ENCODE peak calls at places on chromosomes 5 and 9, in eight cellular contexts. Z is GM23248, N is PC-9, X is brain microvascular endothelial cell, A is Peyer's patch, I is uterus, D is heart right ventricle, M is suprapubic skin. O is an unnamed sample.
A peak's percentile ranks its signal among the peaks of the same experiment; 100 is the strongest.

GRCh38 chr5:160451281-160451680 is 29.6 kb downstream of the PTTG1 start:
- DNase-seq in N (no peak), D (no peak), Z (peak; percentile 21), A (no peak), I (no peak), X (no peak), M (no peak), O (no peak)

GRCh38 chr9:14423816-14424261 is 109.9 kb upstream of the NFIB start:
- DNase-seq in A (no peak), N (no peak), Z (peak; percentile 44), X (peak; percentile 82), I (no peak), M (no peak), D (no peak), O (no peak)

GRCh38 chr9:15570769-15571168 is 17.9 kb downstream of the CCDC171 start:
- DNase-seq in M (no peak), D (no peak), Z (no peak), A (no peak), X (no peak), I (no peak), N (no peak), O (no peak)

GRCh38 chr9:84917366-84918063 is 248.0 kb downstream of the NTRK2 start:
- DNase-seq in M (no peak), Z (no peak), N (no peak), X (no peak), A (no peak), I (no peak), D (no peak), O (no peak)

GRCh38 chr9:120730661-120731514 is 16.6 kb upstream of the MEGF9 start:
- DNase-seq in M (no peak), A (no peak), I (no peak), N (peak; percentile 92), Z (peak; percentile 92), X (peak; percentile 87), D (peak; percentile 30), O (peak; percentile 72)

GRCh38 chr9:111853450-111853827 is 43.2 kb upstream of the UGCG start:
- DNase-seq in I (no peak), Z (peak; percentile 29), X (no peak), A (no peak), N (no peak), D (no peak), M (no peak), O (no peak)

GRCh38 chr5:19928556-19929421 is 59.2 kb downstream of the CDH18 start:
- DNase-seq in D (no peak), N (no peak), X (peak; percentile 68), A (no peak), M (no peak), Z (peak; percentile 90), I (no peak), O (no peak)

GRCh38 chr5:61307611-61308010 is 24.4 kb upstream of the ZSWIM6 start:
- DNase-seq in Z (no peak), N (no peak), D (no peak), X (no peak), A (no peak), I (no peak), M (no peak), O (no peak)

GRCh38 chr5:157963761-157964160 is 104.8 kb upstream of the CLINT1 start:
- DNase-seq in Z (peak; percentile 19), D (no peak), M (no peak), X (no peak), A (no peak), I (no peak), N (no peak), O (no peak)

GRCh38 chr9:85013703-85014102 is 344.2 kb downstream of the NTRK2 start:
- DNase-seq in I (no peak), M (no peak), D (no peak), Z (no peak), X (no peak), N (no peak), A (no peak), O (no peak)

GRCh38 chr5:132257131-132258101 is at the start of gene PDLIM4:
- DNase-seq in I (peak; percentile 78), A (peak; percentile 72), Z (peak; percentile 74), M (peak; percentile 80), D (peak; percentile 27), N (peak; percentile 45), X (peak; percentile 17), O (peak; percentile 66)

GRCh38 chr5:132256783-132257130 is 739 bp upstream of the PDLIM4 start:
- DNase-seq in I (no peak), X (no peak), M (peak; percentile 69), A (no peak), Z (no peak), N (no peak), D (peak; percentile 4), O (no peak)

GRCh38 chr5:132259061-132259851 is 1.8 kb downstream of the PDLIM4 start:
- DNase-seq in D (peak; percentile 39), N (peak; percentile 53), I (peak; percentile 79), X (peak; percentile 84), A (peak; percentile 51), M (peak; percentile 90), Z (peak; percentile 98), O (peak; percentile 84)

GRCh38 chr5:132260051-132260450 is 2.6 kb downstream of the PDLIM4 start:
- DNase-seq in N (peak; percentile 42), X (peak; percentile 28), A (no peak), I (peak; percentile 49), M (peak; percentile 61), Z (peak; percentile 71), D (peak; percentile 4), O (peak; percentile 76)

DNA sequence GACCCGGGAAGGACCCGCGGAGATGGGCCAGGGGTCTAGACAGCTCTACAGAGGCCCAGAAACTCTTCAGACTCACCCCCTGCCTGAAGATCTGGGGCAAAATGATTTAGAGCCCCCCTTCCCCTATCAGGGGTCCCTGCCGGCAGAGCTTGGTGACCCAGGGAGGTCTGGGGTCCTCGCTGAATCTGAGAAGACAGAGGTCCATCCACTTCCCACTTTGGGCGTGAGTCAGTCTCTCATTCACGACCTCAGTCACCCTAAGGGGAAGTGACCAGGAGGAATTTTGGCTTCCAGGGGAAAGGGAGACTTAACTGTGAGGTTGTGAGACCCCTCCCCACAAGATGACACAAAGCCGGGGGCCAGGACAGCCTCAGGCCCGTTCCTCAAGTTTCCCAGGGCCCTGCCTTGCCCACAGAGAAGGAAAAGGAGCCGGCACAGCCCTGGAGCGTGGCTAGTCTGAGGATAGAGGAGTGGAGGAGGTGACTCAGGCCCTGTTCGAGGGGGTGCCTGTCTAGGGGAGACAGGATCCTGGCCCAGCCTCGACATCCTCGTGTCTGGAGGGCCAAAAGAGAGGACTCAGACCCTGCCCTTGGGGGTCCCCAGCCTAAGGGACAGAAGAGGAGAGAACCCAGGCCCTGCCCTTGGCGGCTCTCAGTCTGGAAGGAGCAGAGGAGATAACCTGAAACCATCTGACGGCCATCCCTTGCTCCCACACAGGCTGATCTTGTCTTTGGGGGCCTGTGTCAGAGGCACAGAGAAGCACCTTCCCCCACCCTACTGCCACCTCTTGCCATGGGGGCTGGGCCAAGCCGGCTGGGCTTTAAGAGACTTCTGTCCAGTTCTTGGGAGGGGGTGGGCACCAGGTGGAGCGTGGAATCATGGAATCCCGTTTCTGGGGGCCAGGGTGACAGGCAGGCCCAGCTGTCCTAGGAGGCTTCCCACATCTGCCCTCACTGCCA is 885 bp downstream of the PDLIM4 start:
- DNase-seq in X (peak; percentile 53), I (peak; percentile 68), N (no peak), A (peak; percentile 50), D (peak; percentile 13), M (peak; percentile 84), Z (peak; percentile 87), O (peak; percentile 73)
- H3K27ac ChIP-seq in X (peak overlapping the region; percentile 92), I (peak overlapping the region; percentile 96), N (no peak overlapping the region), A (peak overlapping the region; percentile 73), D (peak overlapping the region; percentile 71), M (peak overlapping the region; percentile 91), Z (peak overlapping the region; percentile 96), O (peak overlapping the region; percentile 95)

DNA sequence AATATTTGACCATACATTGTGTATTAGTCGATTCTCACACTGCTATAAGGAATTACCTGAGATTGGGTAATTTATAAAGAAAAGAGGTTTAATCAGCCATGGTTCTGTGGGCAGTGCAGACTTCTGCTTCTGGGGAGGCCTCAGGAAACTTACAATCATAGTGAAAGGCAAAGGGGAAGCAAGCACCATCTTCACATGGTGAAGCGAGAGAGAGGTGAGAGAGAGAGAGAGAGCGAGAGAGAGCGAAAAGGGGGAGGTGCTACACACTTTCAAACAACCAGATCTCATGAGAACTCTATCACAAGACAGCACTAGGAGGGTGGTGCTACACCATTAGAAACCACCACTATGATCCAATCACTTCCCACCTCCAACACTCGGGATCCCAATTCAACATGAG is 4.1 kb upstream of the GRAMD2B start:
- DNase-seq in Z (no peak), N (no peak), I (no peak), D (no peak), A (no peak), M (no peak), X (no peak), O (no peak)
- H3K4me3 ChIP-seq in Z (no peak overlapping the region), N (no peak overlapping the region), I (no peak overlapping the region), D (no peak overlapping the region), A (no peak overlapping the region), M (no peak overlapping the region), X (no peak overlapping the region), O (no peak overlapping the region)

GRCh38 chr5:149883550-149883949 is 61.0 kb downstream of the PDE6A start:
- DNase-seq in N (no peak), I (no peak), D (no peak), A (no peak), X (no peak), Z (no peak), M (no peak), O (no peak)

GRCh38 chr5:149887622-149888183 is 56.9 kb downstream of the PDE6A start:
- DNase-seq in I (no peak), A (no peak), X (peak; percentile 97), Z (peak; percentile 39), M (no peak), D (no peak), N (peak; percentile 68), O (no peak)

GRCh38 chr5:149886060-149886459 is 58.5 kb downstream of the PDE6A start:
- DNase-seq in D (no peak), I (no peak), M (no peak), A (no peak), N (peak; percentile 9), X (peak; percentile 68), Z (peak; percentile 6), O (no peak)

GRCh38 chr5:149886697-149887470 is 57.7 kb downstream of the PDE6A start:
- DNase-seq in X (peak; percentile 31), I (no peak), N (peak; percentile 10), A (no peak), Z (no peak), D (no peak), M (no peak), O (no peak)

GRCh38 chr5:149885512-149885911 is 59.1 kb downstream of the PDE6A start:
- DNase-seq in A (no peak), X (no peak), N (no peak), Z (no peak), M (no peak), D (no peak), I (no peak), O (no peak)
- H3K27ac ChIP-seq in A (no peak overlapping the region), X (no peak overlapping the region), N (no peak overlapping the region), Z (no peak overlapping the region), M (no peak overlapping the region), D (no peak overlapping the region), I (no peak overlapping the region), O (no peak overlapping the region)

DNA sequence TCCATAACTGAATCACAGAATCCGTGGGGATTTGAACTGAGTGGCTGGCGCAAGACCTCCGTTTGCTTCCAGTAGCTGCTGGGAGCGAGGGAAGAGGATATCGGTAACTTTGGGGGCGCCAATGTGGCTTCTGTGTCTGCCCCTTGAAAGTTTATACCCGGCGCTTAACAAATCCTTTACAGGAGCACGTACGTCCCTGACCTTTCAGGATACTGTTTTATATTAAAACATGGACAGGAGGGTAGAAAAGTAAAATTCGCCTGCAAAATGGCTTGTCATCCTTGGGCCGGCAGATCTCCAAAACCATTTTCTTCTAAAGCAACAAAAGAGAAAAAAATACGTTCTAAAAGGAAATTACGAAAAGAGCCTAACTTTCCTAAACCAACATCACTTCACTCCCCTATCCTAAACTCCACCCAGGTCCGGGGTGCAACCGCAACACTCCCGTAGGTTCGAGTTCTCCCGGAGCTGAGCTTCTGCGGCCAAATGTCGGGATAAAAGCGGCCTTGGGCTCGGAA is 656 bp upstream of the DMRT3 start:
- DNase-seq in Z (no peak), D (no peak), M (no peak), X (no peak), I (no peak), A (no peak), N (no peak), O (no peak)
- H3K4me3 ChIP-seq in Z (no peak overlapping the region), D (no peak overlapping the region), M (peak overlapping the region; percentile 52), X (no peak overlapping the region), I (peak overlapping the region; percentile 18), A (no peak overlapping the region), N (no peak overlapping the region), O (no peak overlapping the region)

O was measured in RWPE2.